ENCODE peak calls at places on chromosomes 7 and 10, in seven cellular contexts. Y is Peyer's patch, G is endothelial cell of umbilical vein, F is Caco-2, K is psoas muscle, L is neural progenitor cell, E is left lung. A is an unnamed sample. For H3K4me1, the result is how much of the 10 kb centered on the place peaks cover.

GRCh38 chr7:55595511-55595910 is 23.2 kb upstream of the VOPP1 start:
- DNase-seq in Y (no peak), K (no peak), E (no peak), G (no peak), L (no peak), F (no peak), A (no peak)

GRCh38 chr7:68243128-68243527 is 1246.5 kb downstream of the TYW1 start:
- DNase-seq in E (no peak), Y (no peak), L (no peak), F (no peak), G (no peak), K (no peak), A (no peak)

GRCh38 chr10:58278274-58278961 is 9.5 kb downstream of the CISD1 start:
- DNase-seq in L (no peak), K (no peak), Y (no peak), F (no peak), E (no peak), G (no peak), A (no peak)

GRCh38 chr10:73506074-73506473 is 10.2 kb upstream of the PPP3CB start:
- DNase-seq in Y (no peak), E (no peak), F (no peak), L (no peak), K (no peak), G (no peak), A (no peak)

GRCh38 chr10:117503170-117503885 is 39.2 kb upstream of the EMX2 start:
- DNase-seq in E (no peak), F (no peak), L (peak), K (no peak), G (no peak), Y (peak), A (no peak)

GRCh38 chr10:31320598-31321211 is 1.7 kb downstream of the ZEB1 start:
- DNase-seq in G (peak), L (peak), E (peak), F (peak), Y (peak), K (peak), A (peak)

GRCh38 chr7:116426428-116427156 is 72.9 kb upstream of the CAV2 start:
- DNase-seq in K (no peak), L (no peak), Y (peak), F (no peak), E (no peak), G (peak), A (no peak)

GRCh38 chr10:23742368-23742767 is 303.5 kb downstream of the OTUD1 start:
- DNase-seq in K (no peak), E (no peak), Y (no peak), L (no peak), F (no peak), G (no peak), A (no peak)

GRCh38 chr10:27660268-27660667 is 85.4 kb downstream of the MKX start:
- DNase-seq in F (no peak), E (no peak), Y (no peak), G (no peak), K (no peak), L (peak), A (no peak)

GRCh38 chr7:8597565-8597964 is 164.2 kb downstream of the NXPH1 start:
- DNase-seq in Y (no peak), F (no peak), E (no peak), G (no peak), K (no peak), L (no peak), A (no peak)

GRCh38 chr10:121260383-121260782 is 337.9 kb downstream of the FGFR2 start:
- DNase-seq in E (no peak), Y (no peak), F (no peak), G (no peak), L (no peak), K (no peak), A (no peak)

GRCh38 chr7:2299131-2299829 is 15.0 kb downstream of the SNX8 start:
- DNase-seq in K (peak), F (no peak), E (peak), Y (peak), G (peak), L (no peak), A (peak)

GRCh38 chr7:38105874-38106483 is 72.1 kb upstream of the STARD3NL start:
- DNase-seq in G (peak), Y (no peak), K (no peak), F (peak), E (no peak), L (peak), A (no peak)

GRCh38 chr10:103616705-103617361 is 123.3 kb downstream of the NEURL1 start:
- DNase-seq in F (no peak), E (no peak), L (no peak), K (peak), Y (peak), G (no peak), A (peak)

GRCh38 chr10:103618575-103619423 is 125.3 kb downstream of the NEURL1 start:
- DNase-seq in E (peak), K (peak), F (no peak), Y (peak), G (no peak), L (no peak), A (peak)

GRCh38 chr10:103618027-103618385 is 124.5 kb downstream of the NEURL1 start:
- DNase-seq in L (no peak), G (no peak), E (no peak), Y (no peak), K (no peak), F (no peak), A (no peak)

GRCh38 chr10:103619424-103620356 is 126.2 kb downstream of the NEURL1 start:
- DNase-seq in L (no peak), K (no peak), E (no peak), F (no peak), Y (no peak), G (no peak), A (no peak)

GRCh38 chr10:103617362-103618026 is 124.0 kb downstream of the NEURL1 start:
- DNase-seq in Y (no peak), G (no peak), K (no peak), E (no peak), F (no peak), L (no peak), A (no peak)
- H3K4me1 ChIP-seq in Y (under half), G (under half), K (half or more), E (under half), F (under half), L (under half), A (half or more)

GRCh38 chr10:90577569-90577968 is 280.3 kb downstream of the HTR7 start:
- DNase-seq in L (no peak), K (no peak), Y (no peak), E (no peak), G (no peak), F (no peak), A (no peak)

GRCh38 chr10:90583416-90583815 is 274.4 kb downstream of the HTR7 start:
- DNase-seq in E (no peak), F (no peak), G (no peak), Y (no peak), L (no peak), K (no peak), A (no peak)

GRCh38 chr10:90579602-90580242 is 278.1 kb downstream of the HTR7 start:
- DNase-seq in E (no peak), Y (no peak), F (peak), L (peak), G (peak), K (no peak), A (no peak)
- TF ChIP-seq CTCF in E (no peak), Y (no peak), F (no peak), L (peak), G (peak), K (no peak), A (no peak)

DNA sequence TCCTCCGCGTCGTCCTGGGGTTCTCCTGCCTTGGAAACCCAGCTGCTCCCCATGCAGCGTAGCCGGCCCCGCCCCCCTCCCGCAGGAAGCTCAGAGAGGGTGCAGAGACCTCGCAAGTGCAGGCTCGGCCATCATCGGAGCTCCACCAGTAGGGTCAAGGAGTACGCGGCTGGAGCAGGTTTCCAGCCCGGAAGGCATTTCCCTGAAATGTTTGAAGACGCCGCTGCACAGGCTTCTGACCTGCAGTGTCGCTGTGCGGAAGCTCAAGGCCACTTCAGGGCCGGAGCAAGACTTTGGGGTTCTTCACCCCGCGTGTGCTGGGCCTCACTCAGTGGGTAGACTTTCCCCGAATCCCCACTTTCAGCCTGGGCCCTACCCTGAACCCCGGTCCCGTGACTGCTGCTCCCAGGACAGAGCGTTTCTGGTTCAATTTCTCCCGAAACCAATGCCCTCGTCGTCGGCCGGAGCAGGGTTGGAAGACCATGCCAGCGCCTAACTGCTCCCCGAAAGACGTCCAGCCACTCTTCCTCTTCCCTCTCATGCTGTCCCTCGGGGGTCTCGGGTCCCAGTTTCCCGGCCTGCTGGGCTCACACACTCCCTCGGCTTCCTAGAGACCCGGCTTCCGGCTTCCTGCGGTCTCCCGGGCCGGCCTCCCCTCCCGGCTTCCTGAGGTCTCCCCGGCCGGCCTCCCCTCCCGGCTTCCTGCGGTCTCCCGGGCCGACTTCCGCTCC is 52.1 kb downstream of the INSIG1 start:
- DNase-seq in F (no peak), Y (no peak), K (no peak), L (peak), E (peak), G (no peak), A (no peak)
- H3K4me3 ChIP-seq in F (no peak), Y (no peak), K (no peak), L (peak), E (no peak), G (no peak), A (no peak)

DNA sequence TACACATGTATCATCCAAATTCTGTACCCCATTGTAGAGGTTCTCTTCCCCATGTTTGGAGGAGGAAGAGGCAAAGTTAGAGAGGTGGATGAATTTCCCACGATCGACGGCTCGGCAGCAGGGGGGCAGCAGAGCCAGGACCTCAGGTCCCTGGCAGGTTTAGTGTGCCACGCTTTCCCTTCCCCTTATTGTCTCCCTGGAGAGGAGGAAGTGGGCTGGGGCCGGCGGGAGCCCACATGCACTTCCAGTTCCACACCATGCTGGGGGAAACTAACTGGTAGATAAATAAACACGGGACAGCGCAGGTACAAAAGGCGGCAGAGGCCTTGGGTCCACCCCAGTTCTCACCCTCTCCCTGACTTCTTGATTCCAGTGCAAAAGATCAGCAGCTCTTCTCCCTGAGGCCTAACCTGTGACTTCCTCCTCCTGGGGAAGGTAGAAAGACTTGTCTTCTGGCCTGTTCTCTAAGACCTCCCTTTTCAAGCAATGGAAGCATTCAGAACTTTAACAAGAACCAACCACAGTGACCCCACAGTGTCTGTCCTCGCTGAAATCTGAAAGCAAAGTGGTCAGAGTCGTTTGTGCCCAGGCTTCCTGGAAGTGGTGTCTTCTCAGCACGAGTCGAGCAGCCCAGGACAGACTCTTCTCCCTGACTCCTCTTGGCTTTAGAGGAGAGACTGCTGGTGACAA is 30.5 kb upstream of the SRGN start:
- DNase-seq in L (no peak), K (no peak), F (no peak), G (peak), E (peak), Y (peak), A (peak)
- H3K4me1 ChIP-seq in L (under half), K (under half), F (under half), G (under half), E (half or more), Y (under half), A (under half)

DNA sequence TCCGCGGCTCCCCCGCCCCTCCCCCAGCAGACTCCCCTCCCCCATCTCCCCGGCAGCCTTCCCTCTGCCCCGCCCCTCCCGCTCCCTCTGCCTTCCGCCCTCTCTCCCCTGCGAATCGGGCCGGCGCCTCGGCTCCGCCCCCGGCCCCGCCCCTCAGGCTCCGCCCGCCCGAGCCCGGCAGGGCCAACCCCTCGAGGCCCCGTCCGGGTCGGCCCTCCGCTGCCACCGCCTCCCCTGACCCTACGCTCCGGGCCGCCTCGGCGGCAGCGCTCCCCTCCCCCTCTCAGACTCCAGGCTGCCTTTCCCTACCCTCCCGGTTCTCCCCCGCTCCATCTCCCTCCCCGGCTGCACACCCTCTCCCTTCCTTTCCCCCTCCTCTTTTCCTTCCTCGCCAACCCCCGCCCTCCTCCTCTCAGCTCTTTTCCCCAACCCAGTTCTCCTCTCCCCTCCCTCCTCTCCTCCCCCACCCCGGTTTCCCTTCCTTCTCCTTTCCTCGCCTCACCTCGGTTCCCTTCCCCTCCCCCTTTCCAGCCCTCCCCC is 1.6 kb downstream of the ZNF467 start:
- DNase-seq in F (peak), G (peak), K (peak), E (peak), Y (peak), L (peak), A (peak)
- TF ChIP-seq CTCF in F (no peak), G (no peak), K (no peak), E (no peak), Y (no peak), L (no peak), A (no peak)

GRCh38 chr7:97004931-97005763 is at the start of gene DLX6:
- DNase-seq in F (peak), Y (no peak), G (no peak), L (peak), E (no peak), K (no peak), A (no peak)
- H3K4me3 ChIP-seq in F (peak), Y (peak), G (peak), L (peak), E (peak), K (peak), A (peak)

GRCh38 chr7:5692845-5693278 is 88.6 kb downstream of the RNF216 start:
- DNase-seq in E (no peak), F (no peak), L (no peak), Y (no peak), K (no peak), G (peak), A (no peak)

GRCh38 chr7:5692112-5692844 is 89.2 kb downstream of the RNF216 start:
- DNase-seq in F (no peak), L (no peak), G (peak), E (no peak), Y (peak), K (peak), A (peak)

GRCh38 chr7:5695037-5695708 is 86.3 kb downstream of the RNF216 start:
- DNase-seq in E (no peak), F (no peak), Y (peak), K (no peak), G (no peak), L (no peak), A (peak)

GRCh38 chr7:5694221-5694754 is 87.2 kb downstream of the RNF216 start:
- DNase-seq in G (peak), F (no peak), Y (no peak), E (no peak), K (no peak), L (no peak), A (no peak)

DNA sequence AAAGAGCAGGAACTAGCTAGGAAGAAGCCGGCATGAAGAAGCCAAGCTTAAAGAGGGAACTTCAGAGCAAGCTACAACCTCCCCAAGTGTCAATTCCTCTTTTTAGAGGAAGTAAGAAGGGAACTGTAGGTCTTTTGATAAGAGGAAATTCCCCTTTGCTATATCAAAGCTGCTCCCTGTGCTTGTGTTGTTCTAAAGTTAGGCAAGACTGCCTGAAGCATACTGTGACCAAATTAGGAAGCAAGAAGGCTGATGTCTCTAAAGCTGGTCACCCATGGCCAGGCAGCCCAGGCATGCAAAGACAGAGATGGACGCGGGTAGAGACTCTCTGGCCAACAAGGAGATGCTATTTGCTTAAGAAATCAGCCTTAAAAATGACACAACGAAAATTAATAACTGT is 87.9 kb downstream of the RNF216 start:
- DNase-seq in F (no peak), G (peak), Y (peak), E (no peak), K (no peak), L (no peak), A (peak)
- H3K4me1 ChIP-seq in F (under half), G (under half), Y (under half), E (half or more), K (half or more), L (under half), A (half or more)

DNA sequence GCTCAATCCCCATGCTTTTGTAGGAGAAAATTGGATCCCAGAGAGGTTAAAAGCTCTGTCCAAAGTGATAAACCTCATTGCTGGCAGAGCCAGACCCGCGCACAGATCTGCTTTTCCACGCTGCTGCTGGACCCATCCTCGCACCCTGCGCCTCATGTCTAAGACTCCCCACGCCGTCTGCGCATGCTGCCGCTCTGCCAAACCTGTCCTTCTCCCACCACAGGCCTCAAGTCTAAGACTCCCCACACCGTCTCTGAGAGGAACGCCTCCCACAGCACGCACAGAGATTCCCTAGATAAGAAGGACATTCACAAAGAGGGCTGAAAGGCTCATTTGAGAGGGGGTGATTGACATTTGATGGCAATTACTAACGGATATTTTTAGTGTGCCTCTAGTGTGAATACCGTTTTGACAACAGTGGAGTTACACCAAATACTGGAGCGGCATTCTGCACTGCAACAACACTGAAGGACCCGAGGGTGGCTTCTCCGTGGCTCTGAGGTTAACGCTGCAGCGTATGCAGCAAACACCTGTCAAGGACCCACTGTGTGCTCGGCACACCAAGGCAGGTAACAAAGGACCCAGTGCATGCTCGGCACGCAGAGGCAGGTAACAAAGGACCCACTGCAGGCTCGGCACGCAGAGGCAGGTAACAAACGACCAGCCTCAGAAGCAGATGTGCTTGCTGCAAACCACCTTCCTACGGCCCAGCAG is 231.4 kb downstream of the DNAJB6 start:
- DNase-seq in K (no peak), Y (no peak), E (peak), F (no peak), G (no peak), L (no peak), A (no peak)
- TF ChIP-seq CTCF in K (no peak), Y (no peak), E (no peak), F (no peak), G (no peak), L (no peak), A (no peak)

DNA sequence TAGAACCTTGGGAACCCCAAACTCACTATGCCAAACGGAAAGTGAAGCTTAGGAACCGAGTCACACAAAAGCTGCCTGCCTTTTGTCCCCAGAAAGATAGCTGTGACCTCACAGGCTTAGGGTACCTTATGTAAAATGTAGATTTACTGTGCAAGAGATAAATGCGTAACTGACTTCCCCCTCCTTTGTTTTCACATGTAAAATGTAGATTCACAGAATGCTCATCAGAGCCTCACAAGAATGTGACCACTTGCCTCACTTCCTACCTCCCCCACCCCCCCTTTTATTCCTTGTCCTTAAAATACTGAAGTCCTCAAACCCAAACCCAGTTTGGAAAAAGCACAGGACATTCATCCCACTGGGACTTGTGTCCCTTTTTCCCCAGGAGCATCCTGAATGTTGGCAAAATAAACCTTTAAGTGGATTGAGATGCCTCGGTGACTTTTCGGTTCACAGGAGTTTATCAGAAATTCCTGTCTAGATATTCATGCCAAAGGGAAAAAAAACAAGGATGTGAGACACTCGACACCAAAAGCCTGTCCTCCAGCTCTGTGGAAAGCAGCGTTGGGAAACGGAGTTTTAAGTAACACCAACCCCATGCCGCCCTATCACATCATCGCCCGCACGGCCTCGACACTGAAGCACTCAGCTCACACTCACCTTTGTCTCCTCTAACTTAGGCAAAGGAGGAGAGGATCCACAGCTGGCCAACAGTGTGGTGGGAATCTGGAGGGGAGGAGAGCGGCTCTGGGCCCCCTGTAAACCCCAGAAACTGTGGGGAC is 45.9 kb downstream of the SVIL start:
- DNase-seq in G (peak), E (no peak), Y (no peak), F (no peak), K (peak), L (no peak), A (no peak)
- H3K4me3 ChIP-seq in G (no peak), E (no peak), Y (no peak), F (no peak), K (peak), L (no peak), A (no peak)

A was measured in tibial artery.